ENCODE peak calls at places on chromosomes 16 and 17, in eight cellular contexts. One of them, this sample, is unnamed.
A peak's percentile ranks its signal among the peaks of the same experiment; 100 is the strongest.

GRCh38 chr17:4605826-4606225 is 21.5 kb downstream of the SMTNL2 start:
- DNase-seq in endodermal cell: no peak
- DNase-seq in right lobe of liver: no peak
- DNase-seq in astrocyte of the spinal cord: peak; percentile 80
- DNase-seq in GM12865: peak; percentile 33
- DNase-seq in heart right ventricle: peak; percentile 55
- DNase-seq in uterus: peak; percentile 47
- DNase-seq in upper lobe of left lung: no peak
- DNase-seq in this sample: peak; percentile 94

GRCh38 chr17:6269474-6269873 is 165.4 kb downstream of the AIPL1 start:
- DNase-seq in endodermal cell: peak; percentile 94
- DNase-seq in right lobe of liver: peak; percentile 58
- DNase-seq in astrocyte of the spinal cord: peak; percentile 53
- DNase-seq in GM12865: peak; percentile 48
- DNase-seq in heart right ventricle: no peak
- DNase-seq in uterus: no peak
- DNase-seq in upper lobe of left lung: no peak
- DNase-seq in this sample: peak; percentile 49

GRCh38 chr17:74288785-74289184 is 14.8 kb downstream of the DNAI2 start:
- DNase-seq in endodermal cell: no peak
- DNase-seq in right lobe of liver: no peak
- DNase-seq in astrocyte of the spinal cord: no peak
- DNase-seq in GM12865: peak; percentile 85
- DNase-seq in heart right ventricle: no peak
- DNase-seq in uterus: no peak
- DNase-seq in upper lobe of left lung: no peak
- DNase-seq in this sample: no peak

GRCh38 chr17:29347831-29348281 is 42.3 kb upstream of the TAOK1 start:
- DNase-seq in endodermal cell: peak; percentile 17
- DNase-seq in right lobe of liver: no peak
- DNase-seq in astrocyte of the spinal cord: peak; percentile 7
- DNase-seq in GM12865: no peak
- DNase-seq in heart right ventricle: no peak
- DNase-seq in uterus: peak; percentile 20
- DNase-seq in upper lobe of left lung: no peak
- DNase-seq in this sample: peak; percentile 62

GRCh38 chr16:65548470-65548869 is 426.6 kb upstream of the CDH11 start:
- DNase-seq in endodermal cell: peak; percentile 74
- DNase-seq in right lobe of liver: no peak
- DNase-seq in astrocyte of the spinal cord: no peak
- DNase-seq in GM12865: no peak
- DNase-seq in heart right ventricle: no peak
- DNase-seq in uterus: no peak
- DNase-seq in upper lobe of left lung: no peak
- DNase-seq in this sample: peak; percentile 32

GRCh38 chr17:8997994-8998628 is 23.2 kb upstream of the NTN1 start:
- DNase-seq in endodermal cell: peak; percentile 95
- DNase-seq in right lobe of liver: peak; percentile 74
- DNase-seq in astrocyte of the spinal cord: peak; percentile 54
- DNase-seq in GM12865: peak; percentile 87
- DNase-seq in heart right ventricle: no peak
- DNase-seq in uterus: no peak
- DNase-seq in upper lobe of left lung: peak; percentile 72
- DNase-seq in this sample: peak; percentile 68

GRCh38 chr17:64069143-64069542 is 48.7 kb upstream of the ICAM2 start:
- DNase-seq in endodermal cell: no peak
- DNase-seq in right lobe of liver: no peak
- DNase-seq in astrocyte of the spinal cord: no peak
- DNase-seq in GM12865: no peak
- DNase-seq in heart right ventricle: no peak
- DNase-seq in uterus: no peak
- DNase-seq in upper lobe of left lung: no peak
- DNase-seq in this sample: no peak

GRCh38 chr16:31501966-31502348 is 6.2 kb downstream of the RUSF1 start:
- DNase-seq in endodermal cell: no peak
- DNase-seq in right lobe of liver: no peak
- DNase-seq in astrocyte of the spinal cord: no peak
- DNase-seq in GM12865: no peak
- DNase-seq in heart right ventricle: no peak
- DNase-seq in uterus: no peak
- DNase-seq in upper lobe of left lung: no peak
- DNase-seq in this sample: no peak

GRCh38 chr17:36602924-36603384 is 1.6 kb downstream of the MRM1 start:
- DNase-seq in endodermal cell: peak; percentile 92
- DNase-seq in right lobe of liver: no peak
- DNase-seq in astrocyte of the spinal cord: peak; percentile 74
- DNase-seq in GM12865: peak; percentile 85
- DNase-seq in heart right ventricle: peak; percentile 47
- DNase-seq in uterus: peak; percentile 65
- DNase-seq in upper lobe of left lung: peak; percentile 33
- DNase-seq in this sample: peak; percentile 81

GRCh38 chr16:80019395-80019794 is 418.9 kb upstream of the MAF start:
- DNase-seq in endodermal cell: no peak
- DNase-seq in right lobe of liver: no peak
- DNase-seq in astrocyte of the spinal cord: no peak
- DNase-seq in GM12865: no peak
- DNase-seq in heart right ventricle: no peak
- DNase-seq in uterus: no peak
- DNase-seq in upper lobe of left lung: no peak
- DNase-seq in this sample: no peak

GRCh38 chr17:43467981-43468541 is 15.7 kb upstream of the DHX8 start:
- DNase-seq in endodermal cell: no peak
- DNase-seq in right lobe of liver: no peak
- DNase-seq in astrocyte of the spinal cord: peak; percentile 76
- DNase-seq in GM12865: no peak
- DNase-seq in heart right ventricle: no peak
- DNase-seq in uterus: peak; percentile 54
- DNase-seq in upper lobe of left lung: no peak
- DNase-seq in this sample: peak; percentile 91

GRCh38 chr17:12046786-12047185 is 26.1 kb downstream of the MAP2K4 start:
- DNase-seq in endodermal cell: no peak
- DNase-seq in right lobe of liver: no peak
- DNase-seq in astrocyte of the spinal cord: no peak
- DNase-seq in GM12865: no peak
- DNase-seq in heart right ventricle: no peak
- DNase-seq in uterus: no peak
- DNase-seq in upper lobe of left lung: no peak
- DNase-seq in this sample: no peak

GRCh38 chr16:13307255-13307654 is 405.9 kb downstream of the SHISA9 start:
- DNase-seq in endodermal cell: no peak
- DNase-seq in right lobe of liver: no peak
- DNase-seq in astrocyte of the spinal cord: peak; percentile 92
- DNase-seq in GM12865: no peak
- DNase-seq in heart right ventricle: no peak
- DNase-seq in uterus: no peak
- DNase-seq in upper lobe of left lung: no peak
- DNase-seq in this sample: peak; percentile 48

GRCh38 chr17:80964231-80964856 is 27.3 kb upstream of the CHMP6 start:
- DNase-seq in endodermal cell: no peak
- DNase-seq in right lobe of liver: peak; percentile 42
- DNase-seq in astrocyte of the spinal cord: no peak
- DNase-seq in GM12865: no peak
- DNase-seq in heart right ventricle: no peak
- DNase-seq in uterus: no peak
- DNase-seq in upper lobe of left lung: no peak
- DNase-seq in this sample: no peak

GRCh38 chr17:15348030-15348429 is 6.6 kb upstream of the TEKT3 start:
- DNase-seq in endodermal cell: no peak
- DNase-seq in right lobe of liver: no peak
- DNase-seq in astrocyte of the spinal cord: peak; percentile 34
- DNase-seq in GM12865: no peak
- DNase-seq in heart right ventricle: no peak
- DNase-seq in uterus: peak; percentile 28
- DNase-seq in upper lobe of left lung: no peak
- DNase-seq in this sample: peak; percentile 19

GRCh38 chr17:45783593-45784292 is 377 bp upstream of the CRHR1 start:
- DNase-seq in endodermal cell: peak; percentile 92
- DNase-seq in right lobe of liver: no peak
- DNase-seq in astrocyte of the spinal cord: no peak
- DNase-seq in GM12865: no peak
- DNase-seq in heart right ventricle: peak; percentile 17
- DNase-seq in uterus: peak; percentile 66
- DNase-seq in upper lobe of left lung: no peak
- DNase-seq in this sample: no peak

GRCh38 chr16:85657267-85657650 is 31.5 kb downstream of the GINS2 start:
- DNase-seq in endodermal cell: no peak
- DNase-seq in right lobe of liver: peak; percentile 50
- DNase-seq in astrocyte of the spinal cord: no peak
- DNase-seq in GM12865: no peak
- DNase-seq in heart right ventricle: no peak
- DNase-seq in uterus: no peak
- DNase-seq in upper lobe of left lung: no peak
- DNase-seq in this sample: no peak

GRCh38 chr17:79290726-79291125 is 216.1 kb downstream of the ENGASE start:
- DNase-seq in endodermal cell: no peak
- DNase-seq in right lobe of liver: no peak
- DNase-seq in astrocyte of the spinal cord: no peak
- DNase-seq in GM12865: no peak
- DNase-seq in heart right ventricle: no peak
- DNase-seq in uterus: no peak
- DNase-seq in upper lobe of left lung: no peak
- DNase-seq in this sample: no peak

GRCh38 chr16:89600956-89601355 is 12.5 kb upstream of the DPEP1 start:
- DNase-seq in endodermal cell: no peak
- DNase-seq in right lobe of liver: no peak
- DNase-seq in astrocyte of the spinal cord: no peak
- DNase-seq in GM12865: no peak
- DNase-seq in heart right ventricle: no peak
- DNase-seq in uterus: no peak
- DNase-seq in upper lobe of left lung: no peak
- DNase-seq in this sample: peak; percentile 55

GRCh38 chr16:74035816-74036215 is 260.8 kb upstream of the PSMD7 start:
- DNase-seq in endodermal cell: peak; percentile 64
- DNase-seq in right lobe of liver: no peak
- DNase-seq in astrocyte of the spinal cord: no peak
- DNase-seq in GM12865: peak; percentile 11
- DNase-seq in heart right ventricle: no peak
- DNase-seq in uterus: no peak
- DNase-seq in upper lobe of left lung: no peak
- DNase-seq in this sample: peak; percentile 11

GRCh38 chr17:60345233-60345632 is 46.7 kb downstream of the USP32 start:
- DNase-seq in endodermal cell: no peak
- DNase-seq in right lobe of liver: no peak
- DNase-seq in astrocyte of the spinal cord: no peak
- DNase-seq in GM12865: no peak
- DNase-seq in heart right ventricle: no peak
- DNase-seq in uterus: no peak
- DNase-seq in upper lobe of left lung: no peak
- DNase-seq in this sample: no peak

GRCh38 chr16:48503779-48504178 is 106.2 kb downstream of the N4BP1 start:
- DNase-seq in endodermal cell: no peak
- DNase-seq in right lobe of liver: no peak
- DNase-seq in astrocyte of the spinal cord: peak; percentile 85
- DNase-seq in GM12865: no peak
- DNase-seq in heart right ventricle: peak; percentile 48
- DNase-seq in uterus: peak; percentile 78
- DNase-seq in upper lobe of left lung: no peak
- DNase-seq in this sample: peak; percentile 93

GRCh38 chr17:48356866-48357265 is 73.1 kb downstream of the SKAP1 start:
- DNase-seq in endodermal cell: no peak
- DNase-seq in right lobe of liver: no peak
- DNase-seq in astrocyte of the spinal cord: no peak
- DNase-seq in GM12865: no peak
- DNase-seq in heart right ventricle: no peak
- DNase-seq in uterus: no peak
- DNase-seq in upper lobe of left lung: no peak
- DNase-seq in this sample: no peak

GRCh38 chr17:78268191-78268874 is 36.9 kb downstream of the TMEM235 start:
- DNase-seq in endodermal cell: peak; percentile 74
- DNase-seq in right lobe of liver: no peak
- DNase-seq in astrocyte of the spinal cord: no peak
- DNase-seq in GM12865: no peak
- DNase-seq in heart right ventricle: no peak
- DNase-seq in uterus: no peak
- DNase-seq in upper lobe of left lung: no peak
- DNase-seq in this sample: no peak
- H3K4me3 ChIP-seq in endodermal cell: no peak overlapping the region
- H3K4me3 ChIP-seq in right lobe of liver: no peak overlapping the region
- H3K4me3 ChIP-seq in astrocyte of the spinal cord: no peak overlapping the region
- H3K4me3 ChIP-seq in GM12865: no peak overlapping the region
- H3K4me3 ChIP-seq in heart right ventricle: no peak overlapping the region
- H3K4me3 ChIP-seq in uterus: no peak overlapping the region
- H3K4me3 ChIP-seq in upper lobe of left lung: no peak overlapping the region
- H3K4me3 ChIP-seq in this sample: no peak overlapping the region

GRCh38 chr16:83393196-83393981 is 414.4 kb upstream of the HSBP1 start:
- DNase-seq in endodermal cell: no peak
- DNase-seq in right lobe of liver: no peak
- DNase-seq in astrocyte of the spinal cord: no peak
- DNase-seq in GM12865: no peak
- DNase-seq in heart right ventricle: peak; percentile 4
- DNase-seq in uterus: no peak
- DNase-seq in upper lobe of left lung: no peak
- DNase-seq in this sample: peak; percentile 39
- TF ChIP-seq CTCF in endodermal cell: peak; percentile 62
- TF ChIP-seq CTCF in right lobe of liver: no peak
- TF ChIP-seq CTCF in astrocyte of the spinal cord: peak; percentile 22
- TF ChIP-seq CTCF in GM12865: no peak
- TF ChIP-seq CTCF in heart right ventricle: no peak
- TF ChIP-seq CTCF in uterus: no peak
- TF ChIP-seq CTCF in upper lobe of left lung: no peak
- TF ChIP-seq CTCF in this sample: peak; percentile 52

GRCh38 chr17:38891441-38891840 is 21.6 kb downstream of the LASP1 start:
- DNase-seq in endodermal cell: no peak
- DNase-seq in right lobe of liver: no peak
- DNase-seq in astrocyte of the spinal cord: no peak
- DNase-seq in GM12865: no peak
- DNase-seq in heart right ventricle: no peak
- DNase-seq in uterus: no peak
- DNase-seq in upper lobe of left lung: no peak
- DNase-seq in this sample: no peak
- H3K4me3 ChIP-seq in endodermal cell: no peak overlapping the region
- H3K4me3 ChIP-seq in right lobe of liver: no peak overlapping the region
- H3K4me3 ChIP-seq in astrocyte of the spinal cord: no peak overlapping the region
- H3K4me3 ChIP-seq in GM12865: no peak overlapping the region
- H3K4me3 ChIP-seq in heart right ventricle: no peak overlapping the region
- H3K4me3 ChIP-seq in uterus: no peak overlapping the region
- H3K4me3 ChIP-seq in upper lobe of left lung: no peak overlapping the region
- H3K4me3 ChIP-seq in this sample: no peak overlapping the region

DNA sequence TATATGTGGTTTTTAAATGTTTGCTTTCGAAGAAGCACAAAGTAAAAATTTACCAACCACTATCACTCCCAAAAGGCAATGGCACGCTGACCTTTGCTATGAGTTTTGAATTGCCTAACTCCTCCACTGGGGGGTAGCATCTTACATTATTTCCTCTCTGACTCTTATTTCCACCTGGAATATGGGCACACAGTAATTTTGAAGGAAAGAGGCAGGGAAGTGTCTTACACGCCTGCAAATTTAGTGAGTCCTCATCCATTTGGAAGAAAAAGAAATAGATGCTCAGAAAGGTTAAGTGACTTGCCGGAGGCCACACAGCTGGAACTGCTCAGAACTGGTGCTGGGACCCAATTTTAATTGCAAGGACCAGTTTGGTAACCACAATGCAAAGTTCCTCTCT is 29.9 kb upstream of the IRX6 start:
- DNase-seq in endodermal cell: no peak
- DNase-seq in right lobe of liver: no peak
- DNase-seq in astrocyte of the spinal cord: no peak
- DNase-seq in GM12865: no peak
- DNase-seq in heart right ventricle: no peak
- DNase-seq in uterus: no peak
- DNase-seq in upper lobe of left lung: no peak
- DNase-seq in this sample: no peak
- TF ChIP-seq CTCF in endodermal cell: peak; percentile 64
- TF ChIP-seq CTCF in right lobe of liver: no peak
- TF ChIP-seq CTCF in astrocyte of the spinal cord: no peak
- TF ChIP-seq CTCF in GM12865: no peak
- TF ChIP-seq CTCF in heart right ventricle: no peak
- TF ChIP-seq CTCF in uterus: no peak
- TF ChIP-seq CTCF in upper lobe of left lung: no peak
- TF ChIP-seq CTCF in this sample: no peak